ENCODE peak calls at places on chromosomes 1 and 21, in eight cellular contexts. V is activated T-helper 1 cell treated with anti-CD3 and anti-CD28 coated beads, Interleukin-2, amount 50 U/mL, for 16 hours; O is T-cell; S is right lobe of liver; U is NCI-H1105 treated with DMSO at 0.1 percent for 48 hours; C is HFFc6; H is dorsolateral prefrontal cortex; L is astrocyte of the spinal cord. A is an unnamed sample.
A peak's percentile ranks its signal among the peaks of the same experiment; 100 is the strongest.

GRCh38 chr1:221696045-221696444 is 45.8 kb downstream of the DUSP10 start:
- DNase-seq in V (no peak), O (no peak), S (no peak), U (no peak), C (peak; percentile 44), H (no peak), L (no peak), A (no peak)

GRCh38 chr1:213192026-213192425 is 141.0 kb downstream of the RPS6KC1 start:
- DNase-seq in V (no peak), O (no peak), S (no peak), U (no peak), C (no peak), H (no peak), L (no peak), A (no peak)

GRCh38 chr1:55724551-55725325 is 509.6 kb upstream of the USP24 start:
- DNase-seq in V (no peak), O (no peak), S (no peak), U (no peak), C (peak; percentile 95), H (no peak), L (peak; percentile 81), A (no peak)

GRCh38 chr1:41810446-41810845 is 108.3 kb downstream of the HIVEP3 start:
- DNase-seq in V (no peak), O (no peak), S (no peak), U (no peak), C (peak; percentile 54), H (no peak), L (peak; percentile 64), A (no peak)

GRCh38 chr1:153978274-153978909 is 918 bp upstream of the JTB start:
- DNase-seq in V (no peak), O (no peak), S (no peak), U (no peak), C (no peak), H (no peak), L (no peak), A (no peak)

GRCh38 chr1:240905225-240905765 is 293.3 kb upstream of the GREM2 start:
- DNase-seq in V (no peak), O (no peak), S (no peak), U (no peak), C (no peak), H (no peak), L (no peak), A (no peak)

GRCh38 chr1:247332215-247332900 is 691 bp upstream of the ZNF496 start:
- DNase-seq in V (no peak), O (peak; percentile 44), S (peak; percentile 52), U (peak; percentile 1), C (no peak), H (peak; percentile 38), L (peak; percentile 46), A (no peak)

GRCh38 chr1:169797281-169797680 is 2.6 kb upstream of the METTL18 start:
- DNase-seq in V (no peak), O (no peak), S (no peak), U (no peak), C (no peak), H (no peak), L (no peak), A (no peak)

GRCh38 chr1:159829822-159830455 is 3.3 kb downstream of the SLAMF8 start:
- DNase-seq in V (no peak), O (no peak), S (no peak), U (no peak), C (peak; percentile 58), H (no peak), L (peak; percentile 68), A (no peak)

GRCh38 chr1:4180066-4180735 is 280.1 kb upstream of the C1orf174 start:
- DNase-seq in V (no peak), O (no peak), S (no peak), U (no peak), C (no peak), H (no peak), L (no peak), A (no peak)

GRCh38 chr1:48610628-48611542 is 138.9 kb upstream of the SPATA6 start:
- DNase-seq in V (no peak), O (no peak), S (no peak), U (peak; percentile 84), C (no peak), H (peak; percentile 56), L (no peak), A (no peak)

GRCh38 chr21:45541221-45542039 is 810 bp downstream of the SLC19A1 start:
- DNase-seq in V (peak; percentile 48), O (peak; percentile 75), S (peak; percentile 85), U (peak; percentile 17), C (no peak), H (peak; percentile 74), L (peak; percentile 41), A (peak; percentile 46)

GRCh38 chr1:37362990-37363389 is 111.4 kb upstream of the ZC3H12A start:
- DNase-seq in V (no peak), O (no peak), S (no peak), U (no peak), C (no peak), H (peak; percentile 20), L (no peak), A (no peak)

GRCh38 chr1:222195857-222196256 is 352.0 kb downstream of the HHIPL2 start:
- DNase-seq in V (no peak), O (no peak), S (no peak), U (no peak), C (no peak), H (no peak), L (no peak), A (no peak)

GRCh38 chr1:21307663-21308062 is 17.4 kb upstream of the ECE1 start:
- DNase-seq in V (no peak), O (no peak), S (no peak), U (no peak), C (no peak), H (no peak), L (no peak), A (no peak)